ENCODE peak calls at places on chromosomes 13 and 19, in five cellular contexts. V is AG20443; J is stimulated activated CD4-positive, alpha-beta T cell treated with anti-CD3 and anti-CD28 coated beads, Interleukin-4, amount 100 ng/mL, for 4 hours; A is mesenchymal stem cell; S is psoas muscle. W is an unnamed sample.

GRCh38 chr19:39951686-39952085 is 17.3 kb upstream of the FCGBP start:
- DNase-seq in V (peak), J (no peak), A (peak), S (no peak), W (no peak)

GRCh38 chr13:103287659-103288058 is 221.4 kb upstream of the SLC10A2 start:
- DNase-seq in V (no peak), J (no peak), A (no peak), S (no peak), W (no peak)

GRCh38 chr19:4841366-4841704 is 9.8 kb upstream of the TICAM1 start:
- DNase-seq in V (no peak), J (no peak), A (no peak), S (no peak), W (no peak)

GRCh38 chr13:107301724-107302374 is 733.9 kb upstream of the ARGLU1 start:
- DNase-seq in V (no peak), J (no peak), A (peak), S (no peak), W (no peak)

GRCh38 chr13:39777527-39778061 is 122.1 kb downstream of the COG6 start:
- DNase-seq in V (peak), J (peak), A (peak), S (no peak), W (peak)

GRCh38 chr13:42384265-42384664 is 112.3 kb downstream of the AKAP11 start:
- DNase-seq in V (no peak), J (no peak), A (no peak), S (no peak), W (no peak)

GRCh38 chr19:30056580-30056979 is 114.5 kb downstream of the URI1 start:
- DNase-seq in V (no peak), J (no peak), A (no peak), S (no peak), W (no peak)

GRCh38 chr19:5719274-5719960 is 529 bp downstream of the LONP1 start:
- DNase-seq in V (peak), J (no peak), A (peak), S (no peak), W (no peak)

GRCh38 chr13:87777395-87777794 is 106.2 kb downstream of the SLITRK5 start:
- DNase-seq in V (no peak), J (no peak), A (peak), S (no peak), W (no peak)

GRCh38 chr13:75876371-75877050 is 240.4 kb downstream of the LMO7 start:
- DNase-seq in V (peak), J (peak), A (peak), S (no peak), W (peak)

W was measured in hepatic stellate cell.